ENCODE peak calls at places on chromosomes 13 and 19, in four cellular contexts. R is IMR-90, U is small intestine, P is NCI-H748 treated with DMSO at 0.1 percent for 48 hours. J is an unnamed sample.

GRCh38 chr13:25920277-25920676 is 131.5 kb downstream of the SHISA2 start:
- DNase-seq in R (no peak), U (no peak), P (no peak), J (no peak)

GRCh38 chr13:26017932-26018690 is 33.7 kb downstream of the SHISA2 start:
- DNase-seq in R (no peak), U (no peak), P (no peak), J (no peak)

GRCh38 chr19:49677901-49678674 is 1.0 kb downstream of the PRMT1 start:
- DNase-seq in R (peak; percentile 62), U (peak; percentile 60), P (peak; percentile 35), J (peak; percentile 74)

GRCh38 chr19:5364674-5365073 is 24.1 kb upstream of the PTPRS start:
- DNase-seq in R (no peak), U (no peak), P (no peak), J (no peak)

GRCh38 chr13:79194727-79195126 is 211.3 kb downstream of the RBM26 start:
- DNase-seq in R (no peak), U (no peak), P (no peak), J (no peak)

GRCh38 chr13:90518398-90518797 is 829.1 kb upstream of the MIR17HG start:
- DNase-seq in R (no peak), U (no peak), P (no peak), J (no peak)

GRCh38 chr19:44668985-44669764 is 2.1 kb upstream of the CEACAM19 start:
- DNase-seq in R (no peak), U (peak; percentile 28), P (no peak), J (no peak)

GRCh38 chr19:55579766-55580621 is 654 bp downstream of the ZNF579 start:
- DNase-seq in R (peak; percentile 41), U (no peak), P (no peak), J (no peak)

GRCh38 chr13:98026457-98026857 is 73.0 kb downstream of the IPO5 start:
- DNase-seq in R (peak; percentile 40), U (no peak), P (no peak), J (peak; percentile 82)

GRCh38 chr19:1173160-1173844 is 766 bp downstream of the SBNO2 start:
- DNase-seq in R (no peak), U (peak; percentile 46), P (no peak), J (peak; percentile 62)

GRCh38 chr13:101915755-101916107 is 463.3 kb downstream of the ITGBL1 start:
- DNase-seq in R (no peak), U (no peak), P (peak; percentile 76), J (no peak)

GRCh38 chr13:34435338-34435737 is 506.7 kb upstream of the NBEA start:
- DNase-seq in R (no peak), U (no peak), P (no peak), J (no peak)

GRCh38 chr19:492091-492531 is 4.2 kb upstream of the MADCAM1 start:
- DNase-seq in R (no peak), U (no peak), P (no peak), J (no peak)

GRCh38 chr13:20127263-20127562 is 33.6 kb downstream of the GJA3 start:
- DNase-seq in R (no peak), U (no peak), P (no peak), J (no peak)

GRCh38 chr19:18173572-18174294 is at the start of gene IFI30:
- DNase-seq in R (no peak), U (peak; percentile 79), P (no peak), J (peak; percentile 92)

GRCh38 chr13:36819064-36819810 is at the start of gene RFXAP:
- DNase-seq in R (peak; percentile 81), U (peak; percentile 86), P (peak; percentile 88), J (peak; percentile 93)

GRCh38 chr19:47473336-47473735 is 1.6 kb upstream of the SLC8A2 start:
- DNase-seq in R (no peak), U (no peak), P (no peak), J (no peak)

GRCh38 chr13:24185591-24186232 is 25.2 kb downstream of the SPATA13 start:
- DNase-seq in R (peak; percentile 81), U (no peak), P (no peak), J (no peak)

GRCh38 chr19:7356899-7357627 is 8.3 kb downstream of the ARHGEF18 start:
- DNase-seq in R (no peak), U (no peak), P (no peak), J (no peak)

GRCh38 chr19:1157931-1158884 is 15.9 kb downstream of the SBNO2 start:
- DNase-seq in R (no peak), U (no peak), P (no peak), J (no peak)

GRCh38 chr19:28864577-28865042 is 348.3 kb downstream of the UQCRFS1 start:
- DNase-seq in R (peak; percentile 7), U (peak; percentile 73), P (no peak), J (no peak)

GRCh38 chr19:16435238-16435911 is 36.4 kb downstream of the EPS15L1 start:
- DNase-seq in R (peak; percentile 98), U (no peak), P (no peak), J (no peak)

J was measured in left lobe of liver.